ENCODE peak calls at places on chromosomes 6 and 20, in six cellular contexts. B is heart left ventricle, Q is ovary, C is breast epithelium, A is IMR-90, K is stomach. P is an unnamed sample. For H3K4me1, the result is how much of the 10 kb centered on the place peaks cover.

GRCh38 chr6:43717822-43718221 is 30.2 kb upstream of the MRPS18A start:
- DNase-seq in C (no peak), B (peak), Q (peak), K (no peak), A (no peak), P (no peak)

GRCh38 chr20:4043801-4044200 is 28.4 kb upstream of the RNF24 start:
- DNase-seq in B (no peak), C (no peak), Q (no peak), A (no peak), K (no peak), P (no peak)

GRCh38 chr20:31695849-31696804 is 26.5 kb downstream of the BCL2L1 start:
- DNase-seq in Q (no peak), A (peak), B (no peak), C (no peak), K (no peak), P (peak)

GRCh38 chr6:80132942-80133517 is 26.6 kb downstream of the BCKDHB start:
- DNase-seq in C (no peak), K (peak), A (peak), Q (peak), B (peak), P (no peak)

GRCh38 chr6:105374010-105374420 is 28.9 kb downstream of the PREP start:
- DNase-seq in B (no peak), K (peak), C (no peak), A (peak), Q (no peak), P (no peak)

GRCh38 chr20:36847009-36847709 is 28.8 kb upstream of the TLDC2 start:
- DNase-seq in K (peak), Q (peak), B (peak), C (peak), A (peak), P (no peak)

GRCh38 chr20:41138527-41139226 is 1.3 kb downstream of the PLCG1 start:
- DNase-seq in Q (no peak), B (no peak), A (peak), K (no peak), C (no peak), P (no peak)

GRCh38 chr6:21742238-21742660 is 148.7 kb downstream of the SOX4 start:
- DNase-seq in A (peak), C (no peak), Q (no peak), B (no peak), K (no peak), P (no peak)

GRCh38 chr6:159608961-159609673 is 83.9 kb downstream of the SOD2 start:
- DNase-seq in Q (no peak), B (no peak), A (peak), K (no peak), C (no peak), P (no peak)

GRCh38 chr6:143583542-143584330 is 72.2 kb upstream of the FUCA2 start:
- DNase-seq in B (no peak), C (no peak), Q (no peak), K (no peak), A (peak), P (no peak)

GRCh38 chr6:46626228-46626909 is 26.2 kb downstream of the CYP39A1 start:
- DNase-seq in K (no peak), Q (no peak), A (peak), B (no peak), C (no peak), P (no peak)

GRCh38 chr6:85944736-85945135 is 302.1 kb upstream of the SYNCRIP start:
- DNase-seq in K (no peak), B (no peak), C (no peak), Q (no peak), A (no peak), P (no peak)

GRCh38 chr20:25076731-25077609 is 5.0 kb downstream of the VSX1 start:
- DNase-seq in C (peak), B (no peak), A (peak), Q (no peak), K (peak), P (peak)

GRCh38 chr20:62770916-62771315 is 25.4 kb upstream of the MRGBP start:
- DNase-seq in Q (no peak), C (no peak), K (no peak), B (no peak), A (no peak), P (no peak)

GRCh38 chr20:62768815-62769287 is 27.4 kb upstream of the MRGBP start:
- DNase-seq in B (no peak), A (peak), K (peak), C (no peak), Q (no peak), P (peak)

GRCh38 chr20:62770111-62770910 is 26.0 kb upstream of the MRGBP start:
- DNase-seq in A (no peak), C (no peak), B (no peak), K (no peak), Q (no peak), P (peak)

GRCh38 chr20:62768234-62768814 is 27.9 kb upstream of the MRGBP start:
- DNase-seq in K (no peak), C (no peak), A (no peak), B (no peak), Q (no peak), P (no peak)

DNA sequence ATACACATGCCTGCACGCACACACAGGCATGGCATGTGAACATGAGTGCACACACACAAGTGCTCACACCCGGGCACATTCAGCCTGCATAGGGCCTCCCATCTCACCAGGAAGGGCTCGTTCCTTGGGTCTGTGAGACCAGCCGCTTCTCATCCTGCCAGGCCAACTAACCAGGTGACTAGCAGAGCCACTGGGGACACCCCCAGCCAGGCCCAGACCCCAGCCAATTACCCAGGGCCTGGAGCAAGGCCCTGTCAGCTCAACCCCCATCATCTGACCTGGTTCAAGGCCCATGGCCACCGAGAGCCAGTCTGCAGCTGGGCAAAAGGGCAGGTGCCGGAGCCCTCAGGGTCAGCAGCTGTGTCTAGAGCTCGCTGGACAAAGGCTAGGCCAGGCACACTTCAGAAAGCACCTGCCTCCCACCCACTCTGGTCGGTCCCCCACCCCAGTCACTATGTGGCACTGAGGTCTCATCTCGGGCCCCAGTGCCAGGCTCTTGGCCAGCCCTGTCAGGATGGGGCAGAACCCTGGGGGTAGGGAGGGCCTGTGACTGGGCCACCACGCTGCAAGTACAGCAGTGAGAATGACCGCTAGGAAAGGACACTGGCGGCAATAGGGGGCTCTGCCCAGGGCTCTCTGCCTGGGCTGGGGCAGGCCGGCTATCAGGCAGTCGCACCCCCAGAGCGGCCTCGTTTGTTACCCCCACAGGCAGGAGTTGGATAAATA is 26.8 kb upstream of the MRGBP start:
- DNase-seq in K (no peak), Q (no peak), B (no peak), A (no peak), C (no peak), P (peak)
- H3K4me1 ChIP-seq in K (under half), Q (under half), B (under half), A (under half), C (under half), P (under half)

DNA sequence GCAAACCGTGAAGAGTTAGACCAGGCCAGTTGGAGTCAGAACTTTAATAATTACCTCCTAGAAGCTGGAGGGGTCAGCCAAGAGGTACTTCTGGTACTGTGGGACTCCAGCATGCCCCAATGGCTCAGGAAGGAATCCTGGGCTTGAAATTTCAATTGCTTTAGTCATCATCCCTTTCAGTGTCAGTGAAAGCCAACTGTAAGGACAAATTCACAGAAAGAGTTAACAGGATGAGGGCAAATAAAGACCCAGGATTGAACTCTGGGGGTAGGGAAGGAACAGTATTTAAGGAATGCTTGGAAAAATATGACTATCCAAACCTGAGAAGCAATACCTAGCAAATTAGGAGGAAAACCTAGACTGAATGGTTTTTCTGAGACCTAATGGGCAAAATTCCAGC is 735.1 kb upstream of the MARCKS start:
- DNase-seq in A (peak), Q (no peak), K (no peak), B (peak), C (no peak), P (no peak)
- TF ChIP-seq CTCF in A (peak), Q (no peak), K (no peak), B (no peak), C (no peak), P (no peak)

GRCh38 chr6:155628315-155628714 is 172.7 kb upstream of the NOX3 start:
- DNase-seq in C (no peak), Q (no peak), B (no peak), K (no peak), A (no peak), P (no peak)
- TF ChIP-seq POLR2A in C (no peak), Q (no peak), B (no peak), K (no peak), A (no peak), P (no peak)

GRCh38 chr6:108714774-108715414 is 133.3 kb upstream of the ARMC2 start:
- DNase-seq in C (no peak), A (peak), Q (no peak), K (no peak), B (no peak), P (no peak)
- H3K4me1 ChIP-seq in C (under half), A (under half), Q (under half), K (under half), B (under half), P (under half)

P was measured in right lobe of liver.